ENCODE peak calls at places on chromosomes 13 and 19, in five cellular contexts. A, S, E, H and W are unnamed samples.

GRCh38 chr13:78658630-78659449 is at the start of gene OBI1:
- DNase-seq in A (peak; percentile 81), S (peak; percentile 48), E (peak; percentile 95), H (peak; percentile 93), W (peak; percentile 81)

GRCh38 chr13:99981115-99982020 is at the start of gene ZIC2:
- DNase-seq in A (peak; percentile 20), S (no peak), E (peak; percentile 63), H (peak; percentile 61), W (peak; percentile 78)

GRCh38 chr13:44365008-44365407 is 8.6 kb upstream of the SERP2 start:
- DNase-seq in A (no peak), S (no peak), E (no peak), H (no peak), W (peak; percentile 65)

GRCh38 chr19:42280761-42281174 is 11.7 kb downstream of the CIC start:
- DNase-seq in A (no peak), S (no peak), E (peak; percentile 92), H (no peak), W (no peak)

GRCh38 chr13:23673354-23673753 is 103.1 kb downstream of the TNFRSF19 start:
- DNase-seq in A (no peak), S (no peak), E (no peak), H (no peak), W (no peak)

GRCh38 chr13:113853518-113854237 is 10.2 kb downstream of the GAS6 start:
- DNase-seq in A (no peak), S (no peak), E (no peak), H (no peak), W (no peak)

GRCh38 chr19:3983936-3984583 is 1.2 kb downstream of the EEF2 start:
- DNase-seq in A (no peak), S (no peak), E (no peak), H (peak; percentile 58), W (no peak)

GRCh38 chr13:50130686-50131051 is 115.4 kb downstream of the KCNRG start:
- DNase-seq in A (peak; percentile 17), S (peak; percentile 8), E (peak; percentile 69), H (peak; percentile 47), W (peak; percentile 50)

GRCh38 chr13:35092751-35093150 is 150.7 kb downstream of the NBEA start:
- DNase-seq in A (no peak), S (no peak), E (no peak), H (no peak), W (no peak)

GRCh38 chr13:28707629-28708427 is 10.9 kb downstream of the SLC46A3 start:
- DNase-seq in A (no peak), S (no peak), E (no peak), H (no peak), W (peak; percentile 23)

GRCh38 chr19:43554317-43554895 is 20.9 kb downstream of the XRCC1 start:
- DNase-seq in A (no peak), S (no peak), E (no peak), H (no peak), W (no peak)

GRCh38 chr19:2611483-2612464 is 90.7 kb downstream of the GNG7 start:
- DNase-seq in A (no peak), S (no peak), E (no peak), H (no peak), W (no peak)

GRCh38 chr13:76398426-76398825 is 487.8 kb downstream of the KCTD12 start:
- DNase-seq in A (no peak), S (no peak), E (no peak), H (no peak), W (no peak)

GRCh38 chr19:4232614-4233281 is 3.4 kb downstream of the EBI3 start:
- DNase-seq in A (no peak), S (no peak), E (no peak), H (no peak), W (peak; percentile 39)

GRCh38 chr13:33514362-33514761 is 228.8 kb upstream of the STARD13 start:
- DNase-seq in A (no peak), S (no peak), E (no peak), H (no peak), W (no peak)

GRCh38 chr19:54114340-54114826 is 1.1 kb downstream of the TFPT start:
- DNase-seq in A (peak; percentile 30), S (no peak), E (peak; percentile 73), H (peak; percentile 61), W (peak; percentile 61)